ENCODE peak calls at places on chromosomes 1 and 21, in five cellular contexts. L is A549, M is K562, V is GM12878, G is HepG2. T is an unnamed sample.

GRCh38 chr1:39639333-39640130 is at the start of gene HEYL:
- DNase-seq in M (peak; percentile 89), L (peak; percentile 86), G (peak; percentile 40), V (no peak), T (peak; percentile 92)

GRCh38 chr1:70528591-70529333 is 117.7 kb downstream of the CTH start:
- DNase-seq in M (peak; percentile 62), L (peak; percentile 20), G (peak; percentile 13), V (no peak), T (peak; percentile 80)

GRCh38 chr1:189431437-189431836 is 1046.2 kb downstream of the BRINP3 start:
- DNase-seq in V (no peak), M (no peak), L (no peak), G (no peak), T (no peak)

GRCh38 chr21:34120867-34121266 is 47.5 kb downstream of the MRPS6 start:
- DNase-seq in L (no peak), M (no peak), V (no peak), G (no peak), T (no peak)

GRCh38 chr1:163168053-163168452 is 34.7 kb downstream of the RGS5 start:
- DNase-seq in M (no peak), L (peak; percentile 26), G (no peak), V (no peak), T (no peak)

GRCh38 chr1:19262047-19262446 is 10.4 kb downstream of the MRTO4 start:
- DNase-seq in V (no peak), G (no peak), L (no peak), M (no peak), T (no peak)

GRCh38 chr1:21378705-21379494 is 61.0 kb upstream of the NBPF3 start:
- DNase-seq in V (no peak), G (no peak), L (peak; percentile 65), M (peak; percentile 31), T (no peak)

GRCh38 chr21:26769613-26770188 is 75.5 kb downstream of the ADAMTS1 start:
- DNase-seq in M (no peak), L (peak; percentile 16), V (no peak), G (no peak), T (peak; percentile 64)

GRCh38 chr1:223216482-223217205 is 73.6 kb upstream of the TLR5 start:
- DNase-seq in V (no peak), L (no peak), G (no peak), M (no peak), T (no peak)

GRCh38 chr1:13697738-13698137 is 2.2 kb upstream of the PRDM2 start:
- DNase-seq in V (no peak), G (no peak), M (no peak), L (peak; percentile 2), T (no peak)

GRCh38 chr1:243470492-243470891 is 214.7 kb downstream of the SDCCAG8 start:
- DNase-seq in L (no peak), V (no peak), G (no peak), M (no peak), T (peak; percentile 64)

GRCh38 chr1:67175713-67176112 is 9.5 kb downstream of the IL23R start:
- DNase-seq in V (no peak), M (no peak), G (no peak), L (no peak), T (no peak)

GRCh38 chr1:165112260-165112659 is 244.3 kb downstream of the LMX1A start:
- DNase-seq in L (no peak), M (no peak), V (no peak), G (no peak), T (no peak)

GRCh38 chr1:165117482-165117881 is 239.0 kb downstream of the LMX1A start:
- DNase-seq in L (no peak), M (no peak), V (no peak), G (no peak), T (peak; percentile 68)

GRCh38 chr1:165116732-165117131 is 239.8 kb downstream of the LMX1A start:
- DNase-seq in G (no peak), V (no peak), M (no peak), L (peak; percentile 74), T (no peak)

GRCh38 chr1:165114889-165115285 is 241.6 kb downstream of the LMX1A start:
- DNase-seq in L (no peak), V (no peak), M (no peak), G (no peak), T (no peak)

DNA sequence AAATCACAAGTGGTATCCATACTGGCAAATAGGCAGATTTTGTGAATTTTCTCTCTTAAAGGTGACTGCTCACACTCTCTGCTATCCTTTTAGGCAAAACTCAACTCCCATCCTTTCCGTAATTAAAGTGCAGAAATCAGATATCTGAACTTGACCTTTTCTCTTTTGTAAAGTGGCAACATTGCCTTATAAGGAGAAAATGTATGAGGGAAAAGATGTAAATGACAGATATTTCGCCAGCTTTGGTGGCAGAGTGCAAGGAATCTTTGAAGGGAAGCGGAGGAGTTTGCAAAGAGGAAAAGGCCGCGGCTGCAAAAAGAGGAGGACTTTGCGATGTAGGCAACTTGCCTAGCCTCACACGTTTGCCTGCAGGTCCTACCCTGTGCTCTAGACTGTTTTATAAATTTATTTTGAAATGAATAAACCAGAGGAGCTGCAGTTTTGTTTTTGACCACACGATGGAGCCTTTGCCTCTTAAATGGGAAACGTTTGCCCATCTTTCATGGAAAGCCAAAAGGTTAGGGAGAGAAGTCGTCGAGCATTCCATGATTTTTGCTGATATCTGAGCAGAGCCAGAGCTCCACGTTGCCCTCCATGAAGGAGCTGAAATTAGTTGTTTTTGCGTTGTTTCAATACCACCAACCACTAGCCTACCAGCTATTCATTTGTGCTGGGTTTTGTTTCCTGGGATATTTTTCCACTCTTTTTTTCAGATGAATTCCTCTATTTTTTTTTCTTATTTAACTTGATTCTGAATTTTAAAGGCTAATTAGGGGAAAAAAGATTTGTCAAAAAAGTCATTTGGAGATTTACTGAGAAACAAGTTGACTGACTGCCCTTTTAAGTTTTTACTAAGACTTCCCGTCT is 242.3 kb downstream of the LMX1A start:
- DNase-seq in V (no peak), M (peak; percentile 24), L (peak; percentile 59), G (peak; percentile 35), T (peak; percentile 92)
- TF ChIP-seq JUNB in V (no peak), M (no peak), L (no peak), G (no peak), T (no peak)

GRCh38 chr1:201772178-201772577 is 56.8 kb upstream of the IPO9 start:
- DNase-seq in M (no peak), V (no peak), G (no peak), L (no peak), T (no peak)

GRCh38 chr1:201775380-201775779 is 53.6 kb upstream of the IPO9 start:
- DNase-seq in G (no peak), M (no peak), V (no peak), L (no peak), T (no peak)

GRCh38 chr1:201774224-201774982 is 54.6 kb upstream of the IPO9 start:
- DNase-seq in M (no peak), V (no peak), L (no peak), G (no peak), T (no peak)

GRCh38 chr1:201773764-201774163 is 55.2 kb upstream of the IPO9 start:
- DNase-seq in M (no peak), L (no peak), G (no peak), V (no peak), T (no peak)

DNA sequence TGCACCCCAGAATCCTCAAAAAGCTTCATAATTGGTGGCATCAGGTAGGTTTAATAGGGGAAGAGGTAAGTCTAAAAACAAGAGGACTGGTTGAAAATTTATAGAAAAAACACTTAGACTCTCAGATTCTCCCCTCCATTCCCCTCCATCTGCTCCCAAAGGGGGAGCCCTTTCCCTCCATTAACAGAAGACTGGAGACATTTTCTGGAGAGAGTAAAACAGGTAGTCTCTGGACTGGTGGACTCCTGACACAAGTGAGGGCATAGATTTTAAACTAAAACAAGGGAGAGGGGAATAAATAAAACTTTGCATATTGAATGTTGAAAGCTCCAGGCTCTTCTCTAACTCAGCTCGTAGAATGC is 54.0 kb upstream of the IPO9 start:
- DNase-seq in M (no peak), V (no peak), G (no peak), L (no peak), T (no peak)
- TF ChIP-seq CTCF in M (no peak), V (no peak), G (no peak), L (no peak), T (peak; percentile 29)

GRCh38 chr1:205199090-205199930 is 12.2 kb downstream of the DSTYK start:
- DNase-seq in M (peak; percentile 46), L (no peak), V (no peak), G (no peak), T (no peak)
- TF ChIP-seq JUNB in M (no peak), L (no peak), V (peak; percentile 35), G (no peak), T (no peak)

DNA sequence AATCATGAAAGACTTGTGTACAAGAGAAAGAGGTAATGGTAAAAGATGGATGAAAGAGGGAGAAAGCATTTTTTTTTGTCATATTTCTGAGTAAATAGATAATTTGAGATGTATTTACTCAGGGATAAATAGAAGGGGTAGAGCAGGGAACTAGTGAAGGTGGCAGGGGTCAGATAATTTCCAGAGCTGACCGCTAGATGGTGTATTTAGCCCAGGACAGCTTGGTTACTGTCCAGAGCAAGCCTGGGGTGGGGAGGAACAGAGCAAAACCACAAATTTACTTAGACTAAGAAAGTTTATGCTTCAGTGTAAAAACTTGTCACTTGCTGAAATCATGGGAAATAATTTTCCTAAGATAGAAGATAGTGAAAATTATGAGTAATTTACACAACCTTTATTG is 91.5 kb downstream of the XCL2 start:
- DNase-seq in V (no peak), G (no peak), M (peak; percentile 65), L (peak; percentile 29), T (peak; percentile 51)
- TF ChIP-seq CTCF in V (peak; percentile 32), G (no peak), M (peak; percentile 76), L (peak; percentile 33), T (peak; percentile 73)

GRCh38 chr1:198101716-198102453 is 54.9 kb upstream of the NEK7 start:
- DNase-seq in V (no peak), G (no peak), M (no peak), L (no peak), T (no peak)

GRCh38 chr1:198106007-198106406 is 50.8 kb upstream of the NEK7 start:
- DNase-seq in G (no peak), M (no peak), L (peak; percentile 11), V (no peak), T (peak; percentile 24)

GRCh38 chr1:198099755-198100154 is 57.0 kb upstream of the NEK7 start:
- DNase-seq in V (no peak), M (no peak), L (no peak), G (no peak), T (no peak)

GRCh38 chr1:198105185-198105584 is 51.6 kb upstream of the NEK7 start:
- DNase-seq in L (no peak), M (no peak), V (no peak), G (no peak), T (no peak)

GRCh38 chr1:198102454-198102791 is 54.4 kb upstream of the NEK7 start:
- DNase-seq in L (no peak), V (no peak), G (no peak), M (no peak), T (no peak)
- TF ChIP-seq JUNB in L (no peak), V (no peak), G (no peak), M (no peak), T (no peak)

T was measured in GM23338.